ENCODE peak calls at places on chromosomes 13 and 19, in seven cellular contexts. W is fibroblast of villous mesenchyme, C is ascending aorta, H is AG10803, I is heart right ventricle, G is spleen, P is thyroid gland. L is an unnamed sample.
A peak's percentile ranks its signal among the peaks of the same experiment; 100 is the strongest.

GRCh38 chr13:37364024-37364423 is 234.5 kb downstream of the POSTN start:
- DNase-seq in P (no peak), I (no peak), W (no peak), G (no peak), C (no peak), H (peak; percentile 54), L (no peak)

GRCh38 chr19:40365613-40366401 is 17.3 kb downstream of the PLD3 start:
- DNase-seq in H (peak; percentile 44), G (peak; percentile 83), W (peak; percentile 73), P (peak; percentile 69), I (peak; percentile 72), C (no peak), L (peak; percentile 35)

GRCh38 chr13:30743319-30744055 is 8.1 kb downstream of the ALOX5AP start:
- DNase-seq in G (no peak), W (peak; percentile 99), H (peak; percentile 97), I (no peak), C (peak; percentile 83), P (no peak), L (no peak)

GRCh38 chr13:105798541-105798940 is 736.9 kb downstream of the EFNB2 start:
- DNase-seq in I (no peak), P (no peak), W (no peak), H (no peak), G (no peak), C (no peak), L (no peak)

GRCh38 chr19:40797963-40798222 is 1.1 kb upstream of the EGLN2 start:
- DNase-seq in P (no peak), C (no peak), I (no peak), G (no peak), W (no peak), H (no peak), L (no peak)

GRCh38 chr13:51576754-51577153 is 7.5 kb upstream of the WDFY2 start:
- DNase-seq in G (no peak), W (no peak), P (no peak), C (no peak), I (no peak), H (no peak), L (no peak)

GRCh38 chr13:53784331-53784730 is 755.7 kb downstream of the OLFM4 start:
- DNase-seq in H (no peak), I (no peak), W (no peak), P (no peak), G (no peak), C (no peak), L (no peak)

GRCh38 chr19:47595937-47596336 is 13.0 kb upstream of the BICRA start:
- DNase-seq in I (no peak), G (no peak), C (no peak), H (no peak), W (no peak), P (no peak), L (no peak)

GRCh38 chr13:44669534-44669933 is 93.4 kb upstream of the TSC22D1 start:
- DNase-seq in I (no peak), P (no peak), H (no peak), C (no peak), G (no peak), W (no peak), L (no peak)

DNA sequence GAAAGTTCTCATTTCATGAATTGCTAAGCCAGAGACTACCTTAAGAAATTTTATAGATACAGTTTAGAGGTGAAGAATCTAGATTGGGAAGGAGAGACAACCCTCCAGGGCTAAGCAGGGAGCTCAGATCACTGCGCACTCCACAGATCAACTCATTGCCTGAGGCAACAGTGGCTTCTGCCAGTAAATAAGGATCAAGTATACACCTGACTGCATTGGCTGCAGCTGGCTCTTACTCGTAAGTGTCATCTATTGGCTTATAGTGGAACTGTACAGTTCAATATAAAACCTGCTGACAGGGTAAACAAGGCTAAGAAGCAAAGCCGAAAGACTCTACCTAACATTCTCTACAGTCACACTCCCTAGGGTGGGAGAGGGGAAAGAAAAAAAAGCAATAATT is 18.0 kb upstream of the C1QTNF9B start:
- DNase-seq in W (no peak), P (no peak), G (no peak), I (no peak), H (no peak), C (no peak), L (no peak)
- TF ChIP-seq CTCF in W (no peak), P (no peak), G (no peak), I (no peak), H (no peak), C (no peak), L (no peak)

GRCh38 chr13:96994030-96994848 is at the start of gene OXGR1:
- DNase-seq in W (no peak), C (no peak), G (no peak), I (no peak), H (no peak), P (peak; percentile 54), L (no peak)

GRCh38 chr13:96994849-96995243 is 570 bp upstream of the OXGR1 start:
- DNase-seq in P (no peak), G (no peak), I (no peak), W (no peak), C (no peak), H (no peak), L (no peak)

GRCh38 chr13:96996097-96996496 is 1.8 kb upstream of the OXGR1 start:
- DNase-seq in G (no peak), C (no peak), I (no peak), W (no peak), H (no peak), P (no peak), L (no peak)

GRCh38 chr13:96992633-96993032 is 1.6 kb downstream of the OXGR1 start:
- DNase-seq in I (no peak), P (no peak), C (no peak), H (no peak), W (no peak), G (no peak), L (no peak)

GRCh38 chr13:96993660-96994029 is 631 bp downstream of the OXGR1 start:
- DNase-seq in W (no peak), G (no peak), H (no peak), P (no peak), C (no peak), I (no peak), L (no peak)
- H3K4me3 ChIP-seq in W (peak overlapping the region; percentile 35), G (no peak overlapping the region), H (peak overlapping the region; percentile 41), P (no peak overlapping the region), C (peak overlapping the region; percentile 54), I (peak overlapping the region; percentile 26), L (no peak overlapping the region)

GRCh38 chr13:41680900-41681299 is 223.6 kb downstream of the RGCC start:
- DNase-seq in W (no peak), C (no peak), G (no peak), P (no peak), I (no peak), H (no peak), L (no peak)

GRCh38 chr13:41675306-41675705 is 218.0 kb downstream of the RGCC start:
- DNase-seq in C (no peak), W (peak; percentile 71), P (no peak), G (no peak), I (no peak), H (peak; percentile 75), L (no peak)

GRCh38 chr13:41678842-41679241 is 221.5 kb downstream of the RGCC start:
- DNase-seq in I (no peak), P (no peak), H (no peak), G (no peak), W (no peak), C (no peak), L (no peak)

GRCh38 chr13:41681587-41681986 is 224.2 kb downstream of the RGCC start:
- DNase-seq in I (no peak), C (no peak), P (no peak), G (no peak), W (no peak), H (no peak), L (no peak)

DNA sequence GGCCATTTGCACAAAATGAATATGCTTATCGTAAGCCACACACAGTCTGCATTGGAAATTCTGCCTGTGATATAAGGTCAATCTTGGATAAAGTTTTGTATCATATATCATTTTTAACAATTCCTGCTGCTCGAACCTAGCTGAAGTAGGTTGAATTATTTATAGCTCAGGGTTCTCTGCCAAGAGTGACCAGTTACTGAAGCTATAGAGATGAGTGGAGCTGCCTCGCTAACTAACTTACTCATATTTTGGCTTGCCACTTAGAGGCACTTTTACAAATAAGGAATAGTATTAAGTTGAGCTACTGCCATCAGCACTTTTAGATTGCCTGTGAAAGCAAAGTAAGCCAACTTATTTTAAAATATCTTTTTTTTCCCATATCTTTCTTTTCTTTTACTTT is 221.0 kb downstream of the RGCC start:
- DNase-seq in C (no peak), W (no peak), G (no peak), P (no peak), H (peak; percentile 42), I (no peak), L (no peak)
- TF ChIP-seq CTCF in C (no peak), W (no peak), G (no peak), P (no peak), H (no peak), I (no peak), L (no peak)

GRCh38 chr19:58477130-58477529 is 978 bp downstream of the ZNF446 start:
- DNase-seq in G (peak; percentile 85), H (no peak), C (no peak), I (no peak), W (no peak), P (no peak), L (no peak)
- H3K4me3 ChIP-seq in G (no peak overlapping the region), H (peak overlapping the region; percentile 75), C (peak overlapping the region; percentile 65), I (no peak overlapping the region), W (peak overlapping the region; percentile 71), P (no peak overlapping the region), L (no peak overlapping the region)

GRCh38 chr19:50384685-50385535 is 763 bp downstream of the POLD1 start:
- DNase-seq in W (peak; percentile 16), I (no peak), H (peak; percentile 13), P (no peak), G (no peak), C (no peak), L (no peak)
- TF ChIP-seq CTCF in W (no peak), I (no peak), H (no peak), P (no peak), G (no peak), C (no peak), L (no peak)

GRCh38 chr13:20823071-20823470 is 49.3 kb upstream of the EEF1AKMT1 start:
- DNase-seq in I (no peak), C (no peak), G (no peak), P (no peak), H (peak; percentile 40), W (no peak), L (no peak)

GRCh38 chr13:20819715-20820114 is 46.0 kb upstream of the EEF1AKMT1 start:
- DNase-seq in C (no peak), P (no peak), W (no peak), H (no peak), I (no peak), G (no peak), L (no peak)

GRCh38 chr13:20824762-20825161 is 51.0 kb upstream of the EEF1AKMT1 start:
- DNase-seq in G (no peak), W (peak; percentile 70), I (no peak), C (no peak), P (no peak), H (peak; percentile 48), L (no peak)

GRCh38 chr13:20825476-20825875 is 51.7 kb upstream of the EEF1AKMT1 start:
- DNase-seq in C (no peak), G (no peak), W (peak; percentile 54), P (peak; percentile 35), H (peak; percentile 11), I (no peak), L (no peak)

DNA sequence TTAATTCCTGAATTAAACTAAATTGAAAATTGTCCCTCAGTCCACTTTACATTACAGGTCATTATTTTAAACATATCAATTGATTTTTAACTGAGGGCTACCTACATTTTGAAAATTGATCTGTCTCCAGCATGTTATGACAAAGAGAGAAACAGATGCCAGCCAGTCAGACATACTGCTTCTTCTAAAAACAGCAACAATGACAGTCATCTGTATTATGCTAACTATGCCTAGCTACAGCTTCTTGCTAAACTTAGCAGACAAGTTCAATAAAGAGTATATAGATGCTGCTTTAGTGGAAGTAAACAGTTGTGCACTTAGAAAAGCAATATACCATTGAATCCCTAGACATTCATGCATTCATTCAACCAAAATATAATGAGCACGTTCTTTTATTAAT is 48.6 kb upstream of the EEF1AKMT1 start:
- DNase-seq in W (no peak), C (no peak), H (no peak), G (no peak), I (no peak), P (no peak), L (no peak)
- H3K4me3 ChIP-seq in W (no peak overlapping the region), C (no peak overlapping the region), H (no peak overlapping the region), G (no peak overlapping the region), I (no peak overlapping the region), P (no peak overlapping the region), L (no peak overlapping the region)